ENCODE peak calls at places on chromosomes 2 and 18, in five cellular contexts. Z, N, B, H and E are unnamed samples.

GRCh38 chr2:201440182-201440581 is 11.1 kb downstream of the TRAK2 start:
- DNase-seq in B (no peak), Z (peak), N (peak), H (no peak), E (no peak)

GRCh38 chr2:241863021-241863954 is 4.6 kb upstream of the PDCD1 start:
- DNase-seq in H (peak), B (peak), Z (no peak), N (no peak), E (no peak)

GRCh38 chr2:23312996-23313606 is 71.9 kb upstream of the KLHL29 start:
- DNase-seq in N (no peak), H (peak), Z (peak), B (no peak), E (no peak)

GRCh38 chr2:3706892-3707291 is 3.5 kb downstream of the DCDC2C start:
- DNase-seq in H (no peak), N (no peak), Z (no peak), B (no peak), E (no peak)

GRCh38 chr2:176461098-176461497 is 191.9 kb downstream of the MTX2 start:
- DNase-seq in N (no peak), H (no peak), B (no peak), Z (no peak), E (no peak)

GRCh38 chr2:62452701-62453449 is 53.1 kb downstream of the TMEM17 start:
- DNase-seq in H (no peak), B (no peak), N (no peak), Z (no peak), E (no peak)

GRCh38 chr2:231361701-231362588 is 33.6 kb upstream of the B3GNT7 start:
- DNase-seq in Z (no peak), N (peak), H (no peak), B (peak), E (no peak)

GRCh38 chr18:14936313-14936712 is 188.3 kb downstream of the ANKRD30B start:
- DNase-seq in Z (no peak), B (no peak), H (no peak), N (peak), E (no peak)

GRCh38 chr2:241066893-241067341 is 35.2 kb downstream of the MTERF4 start:
- DNase-seq in Z (no peak), H (no peak), B (peak), N (no peak), E (no peak)

GRCh38 chr18:5588529-5588928 is 44.7 kb upstream of the EPB41L3 start:
- DNase-seq in N (no peak), Z (no peak), H (no peak), B (no peak), E (no peak)

GRCh38 chr2:175004730-175004979 is 526 bp downstream of the CHN1 start:
- DNase-seq in N (no peak), H (no peak), Z (no peak), B (peak), E (no peak)

GRCh38 chr2:171176516-171176915 is 15.8 kb upstream of the TLK1 start:
- DNase-seq in Z (no peak), B (no peak), H (no peak), N (no peak), E (no peak)

GRCh38 chr2:214856116-214856515 is 46.6 kb upstream of the BARD1 start:
- DNase-seq in Z (no peak), H (no peak), B (no peak), N (no peak), E (no peak)

GRCh38 chr2:157269922-157270321 is 12.4 kb downstream of the GALNT5 start:
- DNase-seq in B (no peak), N (no peak), Z (no peak), H (no peak), E (no peak)

GRCh38 chr2:15963977-15964670 is 23.8 kb downstream of the MYCN start:
- DNase-seq in H (no peak), N (no peak), Z (no peak), B (no peak), E (no peak)

GRCh38 chr18:77068321-77068841 is 64.2 kb downstream of the MBP start:
- DNase-seq in Z (no peak), B (no peak), N (no peak), H (no peak), E (no peak)

GRCh38 chr2:233449921-233450853 is 95.9 kb downstream of the DGKD start:
- DNase-seq in B (peak), H (no peak), N (peak), Z (no peak), E (no peak)

GRCh38 chr2:232505805-232506360 is 14.3 kb upstream of the PRSS56 start:
- DNase-seq in H (no peak), Z (no peak), B (no peak), N (no peak), E (no peak)

GRCh38 chr2:21256006-21256405 is 132.2 kb downstream of the TDRD15 start:
- DNase-seq in B (no peak), H (no peak), N (peak), Z (peak), E (peak)

GRCh38 chr2:228549390-228550007 is 368.0 kb upstream of the SPHKAP start:
- DNase-seq in B (no peak), H (no peak), N (no peak), Z (no peak), E (no peak)

GRCh38 chr2:33058716-33059451 is 112.1 kb downstream of the LTBP1 start:
- DNase-seq in B (no peak), Z (no peak), N (no peak), H (no peak), E (no peak)